ENCODE peak calls at places on chromosomes 6 and 20, in nine cellular contexts. One of them, this sample, is unnamed.

GRCh38 chr6:40409716-40410397 is 177.3 kb downstream of the LRFN2 start:
- DNase-seq in COR-L47: no peak
- DNase-seq in HS-27A: no peak
- DNase-seq in endothelial cell: no peak
- DNase-seq in NCI-H510A: no peak
- DNase-seq in amniotic stem cell: no peak
- DNase-seq in body of pancreas: no peak
- DNase-seq in naive thymus-derived CD8-positive, alpha-beta T cell: no peak
- DNase-seq in activated T-cell treated with anti-CD3 and anti-CD28 coated beads, Interleukin-2, amount 50 U/mL, for 24 hours: no peak
- DNase-seq in this sample: peak; percentile 37

GRCh38 chr6:75183099-75183541 is 22.7 kb downstream of the COL12A1 start:
- DNase-seq in endothelial cell: no peak
- DNase-seq in NCI-H510A: no peak
- DNase-seq in body of pancreas: no peak
- DNase-seq in activated T-cell treated with anti-CD3 and anti-CD28 coated beads, Interleukin-2, amount 50 U/mL, for 24 hours: no peak
- DNase-seq in naive thymus-derived CD8-positive, alpha-beta T cell: no peak
- DNase-seq in amniotic stem cell: no peak
- DNase-seq in HS-27A: no peak
- DNase-seq in COR-L47: no peak
- DNase-seq in this sample: no peak

GRCh38 chr20:34368547-34368946 is 5.5 kb downstream of the ITCH start:
- DNase-seq in COR-L47: no peak
- DNase-seq in amniotic stem cell: no peak
- DNase-seq in HS-27A: no peak
- DNase-seq in activated T-cell treated with anti-CD3 and anti-CD28 coated beads, Interleukin-2, amount 50 U/mL, for 24 hours: no peak
- DNase-seq in naive thymus-derived CD8-positive, alpha-beta T cell: no peak
- DNase-seq in NCI-H510A: no peak
- DNase-seq in body of pancreas: no peak
- DNase-seq in endothelial cell: no peak
- DNase-seq in this sample: no peak

GRCh38 chr20:51340451-51340840 is 202.1 kb downstream of the NFATC2 start:
- DNase-seq in naive thymus-derived CD8-positive, alpha-beta T cell: no peak
- DNase-seq in amniotic stem cell: no peak
- DNase-seq in NCI-H510A: no peak
- DNase-seq in HS-27A: no peak
- DNase-seq in endothelial cell: no peak
- DNase-seq in body of pancreas: no peak
- DNase-seq in COR-L47: no peak
- DNase-seq in activated T-cell treated with anti-CD3 and anti-CD28 coated beads, Interleukin-2, amount 50 U/mL, for 24 hours: no peak
- DNase-seq in this sample: peak; percentile 43

GRCh38 chr6:25302156-25302555 is 23.0 kb downstream of the CARMIL1 start:
- DNase-seq in activated T-cell treated with anti-CD3 and anti-CD28 coated beads, Interleukin-2, amount 50 U/mL, for 24 hours: no peak
- DNase-seq in endothelial cell: no peak
- DNase-seq in NCI-H510A: no peak
- DNase-seq in naive thymus-derived CD8-positive, alpha-beta T cell: no peak
- DNase-seq in COR-L47: no peak
- DNase-seq in amniotic stem cell: no peak
- DNase-seq in body of pancreas: no peak
- DNase-seq in HS-27A: no peak
- DNase-seq in this sample: no peak

GRCh38 chr20:62925420-62926228 is 681 bp downstream of the DIDO1 start:
- DNase-seq in naive thymus-derived CD8-positive, alpha-beta T cell: peak; percentile 59
- DNase-seq in HS-27A: no peak
- DNase-seq in COR-L47: no peak
- DNase-seq in NCI-H510A: no peak
- DNase-seq in amniotic stem cell: no peak
- DNase-seq in endothelial cell: no peak
- DNase-seq in body of pancreas: peak; percentile 42
- DNase-seq in activated T-cell treated with anti-CD3 and anti-CD28 coated beads, Interleukin-2, amount 50 U/mL, for 24 hours: peak; percentile 68
- DNase-seq in this sample: peak; percentile 40

GRCh38 chr6:162856885-162857284 is 129.1 kb downstream of the PACRG start:
- DNase-seq in COR-L47: peak; percentile 50
- DNase-seq in HS-27A: no peak
- DNase-seq in activated T-cell treated with anti-CD3 and anti-CD28 coated beads, Interleukin-2, amount 50 U/mL, for 24 hours: no peak
- DNase-seq in naive thymus-derived CD8-positive, alpha-beta T cell: no peak
- DNase-seq in NCI-H510A: peak; percentile 21
- DNase-seq in amniotic stem cell: peak; percentile 63
- DNase-seq in endothelial cell: peak; percentile 50
- DNase-seq in body of pancreas: peak; percentile 31
- DNase-seq in this sample: peak; percentile 94

GRCh38 chr6:1310628-1311399 is 1.1 kb upstream of the FOXQ1 start:
- DNase-seq in naive thymus-derived CD8-positive, alpha-beta T cell: no peak
- DNase-seq in endothelial cell: peak; percentile 57
- DNase-seq in HS-27A: no peak
- DNase-seq in activated T-cell treated with anti-CD3 and anti-CD28 coated beads, Interleukin-2, amount 50 U/mL, for 24 hours: no peak
- DNase-seq in COR-L47: no peak
- DNase-seq in amniotic stem cell: no peak
- DNase-seq in NCI-H510A: no peak
- DNase-seq in body of pancreas: peak; percentile 63
- DNase-seq in this sample: no peak

GRCh38 chr6:23420659-23421350 is 705.2 kb upstream of the NRSN1 start:
- DNase-seq in naive thymus-derived CD8-positive, alpha-beta T cell: no peak
- DNase-seq in COR-L47: no peak
- DNase-seq in NCI-H510A: no peak
- DNase-seq in endothelial cell: no peak
- DNase-seq in amniotic stem cell: no peak
- DNase-seq in body of pancreas: no peak
- DNase-seq in HS-27A: no peak
- DNase-seq in activated T-cell treated with anti-CD3 and anti-CD28 coated beads, Interleukin-2, amount 50 U/mL, for 24 hours: no peak
- DNase-seq in this sample: no peak